ENCODE peak calls at places on chromosomes 6 and 20, in four cellular contexts. One of them, this sample, is unnamed.

GRCh38 chr6:37321516-37321915 is 32.3 kb upstream of the RNF8 start:
- DNase-seq in activated CD8-positive, alpha-beta memory T cell treated with anti-CD3 and anti-CD28 coated beads, Interleukin-2, amount 10 ng/mL, durations not matched to agents 7 days and 5 days: peak; percentile 25
- DNase-seq in CD4-positive, CD25-positive, alpha-beta regulatory T cell: no peak
- DNase-seq in SHP77: no peak
- DNase-seq in this sample: no peak

GRCh38 chr20:51876511-51876910 is 74.2 kb upstream of the SALL4 start:
- DNase-seq in activated CD8-positive, alpha-beta memory T cell treated with anti-CD3 and anti-CD28 coated beads, Interleukin-2, amount 10 ng/mL, durations not matched to agents 7 days and 5 days: no peak
- DNase-seq in CD4-positive, CD25-positive, alpha-beta regulatory T cell: no peak
- DNase-seq in SHP77: no peak
- DNase-seq in this sample: no peak

GRCh38 chr6:146767632-146768031 is 168.9 kb downstream of the ADGB start:
- DNase-seq in activated CD8-positive, alpha-beta memory T cell treated with anti-CD3 and anti-CD28 coated beads, Interleukin-2, amount 10 ng/mL, durations not matched to agents 7 days and 5 days: no peak
- DNase-seq in CD4-positive, CD25-positive, alpha-beta regulatory T cell: no peak
- DNase-seq in SHP77: no peak
- DNase-seq in this sample: no peak

GRCh38 chr6:136593748-136594490 is 43.7 kb upstream of the MAP7 start:
- DNase-seq in activated CD8-positive, alpha-beta memory T cell treated with anti-CD3 and anti-CD28 coated beads, Interleukin-2, amount 10 ng/mL, durations not matched to agents 7 days and 5 days: peak; percentile 81
- DNase-seq in CD4-positive, CD25-positive, alpha-beta regulatory T cell: peak; percentile 31
- DNase-seq in SHP77: no peak
- DNase-seq in this sample: peak; percentile 50

GRCh38 chr6:33073431-33073871 is at the start of gene HLA-DPA1:
- DNase-seq in activated CD8-positive, alpha-beta memory T cell treated with anti-CD3 and anti-CD28 coated beads, Interleukin-2, amount 10 ng/mL, durations not matched to agents 7 days and 5 days: peak; percentile 81
- DNase-seq in CD4-positive, CD25-positive, alpha-beta regulatory T cell: peak; percentile 51
- DNase-seq in SHP77: no peak
- DNase-seq in this sample: peak; percentile 31

GRCh38 chr6:16669227-16669626 is 92.0 kb downstream of the ATXN1 start:
- DNase-seq in activated CD8-positive, alpha-beta memory T cell treated with anti-CD3 and anti-CD28 coated beads, Interleukin-2, amount 10 ng/mL, durations not matched to agents 7 days and 5 days: peak; percentile 92
- DNase-seq in CD4-positive, CD25-positive, alpha-beta regulatory T cell: no peak
- DNase-seq in SHP77: no peak
- DNase-seq in this sample: peak; percentile 53

GRCh38 chr6:31114970-31115849 is 610 bp downstream of the PSORS1C1 start:
- DNase-seq in activated CD8-positive, alpha-beta memory T cell treated with anti-CD3 and anti-CD28 coated beads, Interleukin-2, amount 10 ng/mL, durations not matched to agents 7 days and 5 days: no peak
- DNase-seq in CD4-positive, CD25-positive, alpha-beta regulatory T cell: no peak
- DNase-seq in SHP77: no peak
- DNase-seq in this sample: peak; percentile 19

GRCh38 chr6:44058617-44059358 is 68.5 kb downstream of the MRPL14 start:
- DNase-seq in activated CD8-positive, alpha-beta memory T cell treated with anti-CD3 and anti-CD28 coated beads, Interleukin-2, amount 10 ng/mL, durations not matched to agents 7 days and 5 days: peak; percentile 57
- DNase-seq in CD4-positive, CD25-positive, alpha-beta regulatory T cell: no peak
- DNase-seq in SHP77: no peak
- DNase-seq in this sample: no peak

GRCh38 chr6:46751658-46752057 is 4.9 kb downstream of the ANKRD66 start:
- DNase-seq in activated CD8-positive, alpha-beta memory T cell treated with anti-CD3 and anti-CD28 coated beads, Interleukin-2, amount 10 ng/mL, durations not matched to agents 7 days and 5 days: no peak
- DNase-seq in CD4-positive, CD25-positive, alpha-beta regulatory T cell: no peak
- DNase-seq in SHP77: no peak
- DNase-seq in this sample: no peak

GRCh38 chr20:2729791-2730190 is 37.2 kb downstream of the EBF4 start:
- DNase-seq in activated CD8-positive, alpha-beta memory T cell treated with anti-CD3 and anti-CD28 coated beads, Interleukin-2, amount 10 ng/mL, durations not matched to agents 7 days and 5 days: no peak
- DNase-seq in CD4-positive, CD25-positive, alpha-beta regulatory T cell: no peak
- DNase-seq in SHP77: no peak
- DNase-seq in this sample: no peak

GRCh38 chr6:31356946-31357466 is at the start of gene HLA-B:
- DNase-seq in activated CD8-positive, alpha-beta memory T cell treated with anti-CD3 and anti-CD28 coated beads, Interleukin-2, amount 10 ng/mL, durations not matched to agents 7 days and 5 days: peak; percentile 91
- DNase-seq in CD4-positive, CD25-positive, alpha-beta regulatory T cell: peak; percentile 83
- DNase-seq in SHP77: no peak
- DNase-seq in this sample: peak; percentile 88

GRCh38 chr20:48718914-48719578 is 108.8 kb downstream of the PREX1 start:
- DNase-seq in activated CD8-positive, alpha-beta memory T cell treated with anti-CD3 and anti-CD28 coated beads, Interleukin-2, amount 10 ng/mL, durations not matched to agents 7 days and 5 days: peak; percentile 88
- DNase-seq in CD4-positive, CD25-positive, alpha-beta regulatory T cell: peak; percentile 21
- DNase-seq in SHP77: no peak
- DNase-seq in this sample: peak; percentile 27

GRCh38 chr6:45327956-45328522 is at the start of gene RUNX2:
- DNase-seq in activated CD8-positive, alpha-beta memory T cell treated with anti-CD3 and anti-CD28 coated beads, Interleukin-2, amount 10 ng/mL, durations not matched to agents 7 days and 5 days: peak; percentile 49
- DNase-seq in CD4-positive, CD25-positive, alpha-beta regulatory T cell: no peak
- DNase-seq in SHP77: peak; percentile 8
- DNase-seq in this sample: no peak

GRCh38 chr20:38166707-38167233 is 1.7 kb upstream of the TGM2 start:
- DNase-seq in activated CD8-positive, alpha-beta memory T cell treated with anti-CD3 and anti-CD28 coated beads, Interleukin-2, amount 10 ng/mL, durations not matched to agents 7 days and 5 days: no peak
- DNase-seq in CD4-positive, CD25-positive, alpha-beta regulatory T cell: no peak
- DNase-seq in SHP77: no peak
- DNase-seq in this sample: no peak

GRCh38 chr6:170053966-170054661 is 236.8 kb downstream of the DLL1 start:
- DNase-seq in activated CD8-positive, alpha-beta memory T cell treated with anti-CD3 and anti-CD28 coated beads, Interleukin-2, amount 10 ng/mL, durations not matched to agents 7 days and 5 days: no peak
- DNase-seq in CD4-positive, CD25-positive, alpha-beta regulatory T cell: no peak
- DNase-seq in SHP77: no peak
- DNase-seq in this sample: no peak

GRCh38 chr20:62413025-62413580 is 6.0 kb upstream of the CABLES2 start:
- DNase-seq in activated CD8-positive, alpha-beta memory T cell treated with anti-CD3 and anti-CD28 coated beads, Interleukin-2, amount 10 ng/mL, durations not matched to agents 7 days and 5 days: no peak
- DNase-seq in CD4-positive, CD25-positive, alpha-beta regulatory T cell: no peak
- DNase-seq in SHP77: no peak
- DNase-seq in this sample: no peak

GRCh38 chr6:6841571-6841970 is 253.1 kb downstream of the LY86 start:
- DNase-seq in activated CD8-positive, alpha-beta memory T cell treated with anti-CD3 and anti-CD28 coated beads, Interleukin-2, amount 10 ng/mL, durations not matched to agents 7 days and 5 days: no peak
- DNase-seq in CD4-positive, CD25-positive, alpha-beta regulatory T cell: no peak
- DNase-seq in SHP77: no peak
- DNase-seq in this sample: no peak

GRCh38 chr6:145261758-145262157 is 473.6 kb downstream of the EPM2A start:
- DNase-seq in activated CD8-positive, alpha-beta memory T cell treated with anti-CD3 and anti-CD28 coated beads, Interleukin-2, amount 10 ng/mL, durations not matched to agents 7 days and 5 days: no peak
- DNase-seq in CD4-positive, CD25-positive, alpha-beta regulatory T cell: no peak
- DNase-seq in SHP77: no peak
- DNase-seq in this sample: no peak